ENCODE peak calls at places on chromosomes 6 and 20, in five cellular contexts. L is H1, V is breast epithelium, E is esophagus squamous epithelium, B is heart left ventricle. R is an unnamed sample.
A peak's percentile ranks its signal among the peaks of the same experiment; 100 is the strongest.

GRCh38 chr20:48147326-48147725 is 362.0 kb upstream of the SULF2 start:
- DNase-seq in L (no peak), V (no peak), E (no peak), B (no peak), R (no peak)

GRCh38 chr6:139577991-139578604 is 203.7 kb upstream of the CITED2 start:
- DNase-seq in L (no peak), V (no peak), E (no peak), B (no peak), R (no peak)

GRCh38 chr6:33721529-33721928 is 10.0 kb upstream of the UQCC2 start:
- DNase-seq in L (no peak), V (no peak), E (no peak), B (no peak), R (no peak)

GRCh38 chr6:85680388-85680787 is 37.7 kb upstream of the SYNCRIP start:
- DNase-seq in L (no peak), V (no peak), E (no peak), B (no peak), R (no peak)

GRCh38 chr6:71982385-71982784 is 96.0 kb downstream of the RIMS1 start:
- DNase-seq in L (no peak), V (no peak), E (no peak), B (no peak), R (no peak)

GRCh38 chr6:72715119-72715518 is 93.3 kb downstream of the KCNQ5 start:
- DNase-seq in L (no peak), V (no peak), E (no peak), B (no peak), R (no peak)

GRCh38 chr20:20463933-20464374 is 96.0 kb downstream of the INSM1 start:
- DNase-seq in L (no peak), V (no peak), E (no peak), B (no peak), R (no peak)

GRCh38 chr20:37969949-37970855 is 63.1 kb downstream of the TTI1 start:
- DNase-seq in L (peak; percentile 11), V (no peak), E (no peak), B (no peak), R (no peak)

GRCh38 chr6:99712560-99712959 is 105.9 kb downstream of the PRDM13 start:
- DNase-seq in L (no peak), V (no peak), E (no peak), B (no peak), R (no peak)

GRCh38 chr6:31407699-31408098 is 4.3 kb downstream of the MICA start:
- DNase-seq in L (no peak), V (no peak), E (no peak), B (no peak), R (no peak)

GRCh38 chr6:125175459-125175858 is 21.9 kb downstream of the TPD52L1 start:
- DNase-seq in L (no peak), V (no peak), E (no peak), B (no peak), R (no peak)

GRCh38 chr6:135251416-135251815 is 70.3 kb downstream of the MYB start:
- DNase-seq in L (no peak), V (no peak), E (no peak), B (no peak), R (no peak)

GRCh38 chr6:7042654-7043545 is 64.9 kb upstream of the RREB1 start:
- DNase-seq in L (no peak), V (no peak), E (no peak), B (no peak), R (no peak)

GRCh38 chr20:58932170-58932569 is 48.9 kb upstream of the NELFCD start:
- DNase-seq in L (no peak), V (no peak), E (no peak), B (no peak), R (no peak)

GRCh38 chr20:8790442-8791074 is 278.3 kb upstream of the PLCB4 start:
- DNase-seq in L (no peak), V (no peak), E (no peak), B (no peak), R (peak; percentile 50)

GRCh38 chr20:40687384-40688128 is 1.5 kb downstream of the MAFB start:
- DNase-seq in L (peak; percentile 75), V (peak; percentile 72), E (no peak), B (peak; percentile 83), R (peak; percentile 70)

GRCh38 chr6:47729019-47729418 is 30.6 kb downstream of the ADGRF4 start:
- DNase-seq in L (no peak), V (no peak), E (no peak), B (no peak), R (no peak)

GRCh38 chr6:30819287-30819917 is 64.9 kb upstream of the DDR1 start:
- DNase-seq in L (no peak), V (no peak), E (no peak), B (no peak), R (no peak)

GRCh38 chr6:12339808-12340487 is 49.8 kb downstream of the EDN1 start:
- DNase-seq in L (no peak), V (no peak), E (no peak), B (no peak), R (no peak)

GRCh38 chr20:52840041-52840440 is 132.1 kb upstream of the TSHZ2 start:
- DNase-seq in L (no peak), V (no peak), E (no peak), B (no peak), R (no peak)

GRCh38 chr20:19451591-19452295 is 239.3 kb downstream of the SLC24A3 start:
- DNase-seq in L (no peak), V (no peak), E (no peak), B (no peak), R (no peak)

GRCh38 chr6:161373905-161374451 is 100.1 kb upstream of the AGPAT4 start:
- DNase-seq in L (peak; percentile 95), V (peak; percentile 46), E (no peak), B (peak; percentile 77), R (peak; percentile 84)

GRCh38 chr6:72952808-72953630 is 272.3 kb downstream of the KHDC1L start:
- DNase-seq in L (no peak), V (no peak), E (no peak), B (no peak), R (no peak)

GRCh38 chr6:148289153-148289552 is 53.5 kb upstream of the SASH1 start:
- DNase-seq in L (no peak), V (no peak), E (no peak), B (no peak), R (no peak)

DNA sequence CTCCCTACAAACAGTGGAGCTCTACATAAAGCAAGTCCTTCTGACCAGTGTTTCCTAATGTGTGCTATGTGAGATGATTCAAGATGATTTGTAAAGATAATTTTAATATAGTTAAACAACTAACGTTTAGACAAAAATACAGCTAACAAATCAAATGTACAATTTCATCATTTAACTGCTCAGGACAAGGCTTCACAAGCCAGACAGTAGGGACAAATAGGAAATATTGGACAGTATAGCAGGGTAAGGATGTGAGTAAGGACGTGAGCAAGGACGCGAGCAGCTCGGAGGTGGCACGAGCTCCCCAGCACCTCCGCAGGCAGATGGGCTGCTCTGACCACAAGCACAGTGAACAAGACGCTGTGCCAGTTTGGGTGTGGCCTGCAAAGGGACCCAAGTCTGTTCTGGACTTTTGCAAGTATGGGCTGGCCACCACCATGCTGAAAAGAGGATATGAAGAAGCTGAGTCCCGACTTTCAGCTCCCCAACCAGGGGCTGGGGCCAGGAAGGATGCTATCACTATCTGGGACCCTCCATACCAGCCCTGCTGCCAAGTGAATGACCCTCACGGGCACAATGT is 14.5 kb downstream of the DIDO1 start:
- DNase-seq in L (no peak), V (no peak), E (no peak), B (no peak), R (no peak)
- TF ChIP-seq POLR2A in L (no peak), V (no peak), E (no peak), B (no peak), R (no peak)

GRCh38 chr20:63697868-63698545 is 1.6 kb downstream of the TNFRSF6B start:
- DNase-seq in L (peak; percentile 51), V (no peak), E (no peak), B (no peak), R (peak; percentile 11)
- H3K4me1 ChIP-seq in L (peaks cover 12% of the 10 kb centered on the region), V (peaks cover 17% of the 10 kb centered on the region), E (peaks cover 60% of the 10 kb centered on the region), B (peaks cover 49% of the 10 kb centered on the region), R (peaks cover 37% of the 10 kb centered on the region)

GRCh38 chr20:62605236-62605948 is 36.9 kb upstream of the SLCO4A1 start:
- DNase-seq in L (no peak), V (no peak), E (no peak), B (peak; percentile 42), R (no peak)
- TF ChIP-seq POLR2A in L (no peak), V (no peak), E (no peak), B (no peak), R (no peak)

GRCh38 chr6:41727705-41728072 is 7.7 kb downstream of the TFEB start:
- DNase-seq in L (no peak), V (no peak), E (no peak), B (peak; percentile 46), R (no peak)
- H3K4me1 ChIP-seq in L (peaks cover 20% of the 10 kb centered on the region), V (peaks cover 13% of the 10 kb centered on the region), E (peaks cover 84% of the 10 kb centered on the region), B (peaks cover 98% of the 10 kb centered on the region), R (peaks cover 34% of the 10 kb centered on the region)

GRCh38 chr6:2970753-2971419 is 481 bp downstream of the SERPINB6 start:
- DNase-seq in L (peak; percentile 66), V (no peak), E (peak; percentile 16), B (peak; percentile 94), R (peak; percentile 73)
- TF ChIP-seq POLR2A in L (no peak), V (no peak), E (peak; percentile 64), B (no peak), R (no peak)

DNA sequence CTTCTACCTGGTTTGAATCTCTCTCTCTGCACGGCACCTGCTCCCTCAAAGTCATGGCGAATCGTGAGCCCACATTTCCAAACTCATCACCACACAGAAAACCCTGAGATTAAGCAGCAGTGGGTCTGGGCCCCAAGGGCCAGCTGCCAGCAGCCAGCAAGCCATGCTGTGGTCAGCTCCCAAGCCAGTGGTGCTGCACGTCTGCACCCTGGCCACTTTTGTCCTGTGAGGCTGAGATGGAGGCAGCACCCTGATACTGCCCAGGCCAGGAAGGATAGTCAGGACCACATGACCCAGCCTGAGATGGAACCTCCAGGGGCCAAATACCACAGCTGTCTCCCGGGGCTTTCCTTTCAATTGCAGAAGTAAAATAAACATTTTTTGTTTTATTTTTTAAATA is 93.9 kb downstream of the PRND start:
- DNase-seq in L (no peak), V (no peak), E (no peak), B (no peak), R (peak; percentile 3)
- H3K4me1 ChIP-seq in L (peaks cover 5% of the 10 kb centered on the region), V (no peaks in the 10 kb centered on the region), E (peaks cover 61% of the 10 kb centered on the region), B (peaks cover 33% of the 10 kb centered on the region), R (peaks cover 5% of the 10 kb centered on the region)

GRCh38 chr6:149318581-149319286 is 1.2 kb downstream of the TAB2 start:
- DNase-seq in L (no peak), V (no peak), E (no peak), B (no peak), R (no peak)
- TF ChIP-seq POLR2A in L (no peak), V (no peak), E (peak; percentile 10), B (no peak), R (no peak)

GRCh38 chr6:15453622-15454021 is 207.8 kb downstream of the JARID2 start:
- DNase-seq in L (no peak), V (no peak), E (no peak), B (no peak), R (no peak)
- H3K4me1 ChIP-seq in L (peaks cover 9% of the 10 kb centered on the region), V (no peaks in the 10 kb centered on the region), E (peaks cover 82% of the 10 kb centered on the region), B (peaks cover 50% of the 10 kb centered on the region), R (no peaks in the 10 kb centered on the region)